ENCODE peak calls at places on chromosomes 7 and 10, in eight cellular contexts. L is CD8-positive, alpha-beta T cell; M is lower lobe of right lung; K is brain microvascular endothelial cell; V is AG04450; F is thyroid gland; U is left ventricle myocardium inferior; B is tibial artery. S is an unnamed sample.
A peak's percentile ranks its signal among the peaks of the same experiment; 100 is the strongest.

GRCh38 chr10:21715531-21716195 is 181.6 kb downstream of the MLLT10 start:
- DNase-seq in L (no peak), K (no peak), V (no peak), M (no peak), B (no peak), F (no peak), U (no peak), S (no peak)

GRCh38 chr7:34452363-34452762 is 205.7 kb upstream of the NPSR1 start:
- DNase-seq in M (no peak), K (no peak), B (no peak), F (no peak), U (no peak), V (no peak), L (no peak), S (no peak)

GRCh38 chr10:14812271-14812670 is 25.6 kb downstream of the CDNF start:
- DNase-seq in U (no peak), L (no peak), B (no peak), K (no peak), V (no peak), M (no peak), F (no peak), S (no peak)

GRCh38 chr7:149027560-149028345 is 552 bp downstream of the PDIA4 start:
- DNase-seq in K (no peak), U (no peak), F (no peak), B (no peak), L (no peak), V (no peak), M (no peak), S (no peak)

GRCh38 chr10:5530412-5530806 is 5.6 kb downstream of the CALML3 start:
- DNase-seq in K (no peak), V (no peak), B (peak; percentile 43), L (no peak), U (no peak), M (no peak), F (peak; percentile 0), S (no peak)

GRCh38 chr10:5735119-5735518 is 50.5 kb downstream of the TASOR2 start:
- DNase-seq in V (no peak), K (no peak), L (no peak), U (no peak), F (no peak), B (no peak), M (no peak), S (no peak)

GRCh38 chr7:135933509-135934188 is 43.5 kb downstream of the MTPN start:
- DNase-seq in V (no peak), M (no peak), L (no peak), F (no peak), B (no peak), K (no peak), U (no peak), S (no peak)

GRCh38 chr10:31129261-31129660 is 97.6 kb upstream of the ZNF438 start:
- DNase-seq in M (no peak), B (peak; percentile 82), L (no peak), F (peak; percentile 47), V (peak; percentile 90), K (peak; percentile 75), U (no peak), S (peak; percentile 69)

GRCh38 chr7:51949726-51950644 is 633.4 kb upstream of the COBL start:
- DNase-seq in L (no peak), M (no peak), B (no peak), K (no peak), U (no peak), F (peak; percentile 69), V (no peak), S (no peak)

GRCh38 chr7:69399038-69399800 is 199.1 kb upstream of the AUTS2 start:
- DNase-seq in L (no peak), K (peak; percentile 20), B (no peak), V (no peak), U (no peak), F (no peak), M (no peak), S (no peak)

GRCh38 chr7:16492513-16493062 is 27.1 kb upstream of the SOSTDC1 start:
- DNase-seq in B (no peak), V (peak; percentile 15), K (peak; percentile 56), L (no peak), F (no peak), U (no peak), M (no peak), S (peak; percentile 63)

GRCh38 chr10:61869772-61870520 is 31.6 kb upstream of the ARID5B start:
- DNase-seq in L (no peak), U (no peak), M (no peak), F (no peak), B (no peak), V (peak; percentile 21), K (no peak), S (peak; percentile 71)

GRCh38 chr7:105937411-105937810 is 25.7 kb upstream of the CDHR3 start:
- DNase-seq in K (no peak), M (no peak), B (no peak), V (no peak), L (no peak), U (no peak), F (no peak), S (no peak)

GRCh38 chr10:50992356-50992866 is 81.9 kb upstream of the PRKG1 start:
- DNase-seq in L (no peak), F (no peak), M (no peak), K (no peak), V (no peak), U (no peak), B (peak; percentile 77), S (no peak)

GRCh38 chr7:124603066-124603465 is 162.5 kb downstream of the GPR37 start:
- DNase-seq in K (no peak), V (no peak), U (no peak), F (no peak), M (no peak), B (no peak), L (no peak), S (no peak)

DNA sequence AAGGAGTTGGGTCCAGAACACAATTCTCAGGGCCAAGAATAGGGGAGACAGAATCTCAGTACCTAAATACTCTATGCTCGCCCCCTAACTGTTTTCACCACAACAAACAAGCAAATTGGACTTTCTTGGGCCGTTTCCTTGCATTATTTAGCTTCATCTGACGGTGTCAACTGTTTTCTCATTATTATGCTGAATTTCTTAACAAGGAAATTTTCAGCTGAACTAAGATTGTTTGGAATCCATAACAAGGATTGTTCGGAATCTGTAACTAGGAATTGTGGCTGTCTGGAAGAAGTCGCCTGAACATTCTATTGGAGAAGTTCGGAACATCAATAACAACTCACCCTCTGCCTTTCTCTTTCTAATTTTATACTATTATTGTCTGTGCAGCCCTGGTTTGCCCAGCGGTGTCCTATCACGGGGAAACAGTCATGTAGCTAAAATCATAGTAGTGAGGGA is 15.5 kb upstream of the DLX6 start:
- DNase-seq in V (no peak), L (no peak), F (no peak), U (no peak), M (no peak), B (no peak), K (no peak), S (no peak)
- H3K27me3 ChIP-seq in V (peaks cover 51% of the 10 kb centered on the region), L (peaks cover 40% of the 10 kb centered on the region), F (peaks cover 41% of the 10 kb centered on the region), U (peaks cover 100% of the 10 kb centered on the region), M (peaks cover 82% of the 10 kb centered on the region), B (no peaks in the 10 kb centered on the region), K (peaks cover 69% of the 10 kb centered on the region), S (no peaks in the 10 kb centered on the region)

DNA sequence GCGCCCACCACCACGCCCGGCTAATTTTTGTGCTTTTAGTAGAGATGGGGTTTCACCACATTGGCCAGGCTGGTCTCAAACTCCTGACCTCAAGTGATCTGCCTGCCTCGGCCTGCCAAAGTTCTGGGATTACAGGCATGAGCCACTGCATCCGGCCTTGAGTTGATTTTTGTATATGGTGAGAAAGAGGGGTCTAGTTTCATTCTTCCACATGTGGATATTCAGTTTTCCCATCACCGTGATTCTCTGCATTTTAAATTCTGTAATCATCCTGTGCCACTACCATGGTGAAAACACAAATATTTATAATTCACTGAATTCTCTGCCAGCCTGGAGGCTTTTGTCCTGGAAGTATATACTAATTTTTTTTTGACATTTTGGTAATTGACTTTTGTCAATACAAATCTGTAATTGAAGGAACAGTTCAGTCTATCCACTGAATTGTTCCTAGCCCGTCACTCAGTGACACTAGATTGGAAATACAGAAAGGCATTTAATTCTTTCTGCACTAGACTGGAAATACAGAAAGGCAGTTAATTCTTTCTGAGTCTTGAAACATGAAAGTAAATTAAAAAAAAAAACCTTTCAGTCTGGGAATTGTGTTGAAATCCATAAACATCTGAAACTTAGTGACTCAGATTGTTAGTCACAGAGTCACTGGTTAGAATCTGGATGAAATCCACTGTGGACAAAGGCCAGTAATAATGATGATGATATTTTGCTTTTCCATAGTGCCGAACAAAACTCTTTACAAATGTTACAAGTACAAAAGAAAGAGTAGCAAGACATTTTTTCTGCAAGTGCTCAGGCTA is 5.4 kb upstream of the PRTFDC1 start:
- DNase-seq in L (no peak), M (no peak), F (no peak), U (no peak), V (peak; percentile 68), K (peak; percentile 66), B (no peak), S (no peak)
- H3K4me3 ChIP-seq in L (no peak overlapping the region), M (no peak overlapping the region), F (no peak overlapping the region), U (no peak overlapping the region), V (no peak overlapping the region), K (no peak overlapping the region), B (no peak overlapping the region), S (no peak overlapping the region)

DNA sequence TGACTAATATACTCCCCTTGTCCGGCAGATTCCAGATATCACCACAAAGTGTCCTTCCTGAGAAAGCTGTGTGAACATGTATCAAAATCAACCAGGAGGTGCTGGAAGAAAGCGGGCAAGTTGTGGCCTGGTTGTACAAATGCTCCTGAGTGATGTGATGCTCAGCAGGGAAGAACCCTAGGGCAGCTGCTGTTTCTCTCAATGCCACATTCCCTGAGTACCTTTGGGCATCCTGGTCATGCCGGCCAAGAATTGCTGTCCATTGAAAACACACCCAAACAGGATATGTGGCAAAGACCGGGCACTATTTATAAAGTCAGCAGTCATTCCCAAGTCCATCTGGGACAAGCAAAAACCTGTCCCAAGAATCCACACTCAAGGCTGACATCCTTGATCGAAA is 7.8 kb upstream of the ADCY1 start:
- DNase-seq in K (no peak), M (no peak), V (no peak), B (no peak), F (no peak), U (no peak), L (no peak), S (no peak)
- H3K27me3 ChIP-seq in K (peaks cover 30% of the 10 kb centered on the region), M (no peaks in the 10 kb centered on the region), V (peaks cover 43% of the 10 kb centered on the region), B (no peaks in the 10 kb centered on the region), F (no peaks in the 10 kb centered on the region), U (no peaks in the 10 kb centered on the region), L (no peaks in the 10 kb centered on the region), S (peaks cover 10% of the 10 kb centered on the region)

GRCh38 chr7:57404343-57404966 is 45.5 kb upstream of the ZNF716 start:
- DNase-seq in K (no peak), M (no peak), V (no peak), F (no peak), U (peak; percentile 82), B (peak; percentile 63), L (no peak), S (no peak)

GRCh38 chr7:57400531-57401155 is 49.3 kb upstream of the ZNF716 start:
- DNase-seq in U (no peak), B (no peak), V (no peak), K (no peak), M (no peak), L (no peak), F (no peak), S (no peak)

GRCh38 chr7:57403601-57404342 is 46.2 kb upstream of the ZNF716 start:
- DNase-seq in F (peak; percentile 6), B (peak; percentile 62), M (no peak), K (no peak), L (no peak), U (peak; percentile 88), V (no peak), S (no peak)

GRCh38 chr7:57407125-57407524 is 42.9 kb upstream of the ZNF716 start:
- DNase-seq in V (no peak), U (no peak), M (no peak), K (no peak), F (no peak), L (no peak), B (no peak), S (no peak)

GRCh38 chr7:57404967-57405421 is 45.0 kb upstream of the ZNF716 start:
- DNase-seq in M (no peak), F (no peak), L (no peak), U (no peak), V (no peak), B (peak; percentile 62), K (no peak), S (no peak)
- H3K4me3 ChIP-seq in M (no peak overlapping the region), F (no peak overlapping the region), L (no peak overlapping the region), U (peak overlapping the region; percentile 72), V (no peak overlapping the region), B (peak overlapping the region; percentile 32), K (no peak overlapping the region), S (no peak overlapping the region)